ENCODE peak calls at places on chromosomes 6 and 20, in nine cellular contexts. One of them, this sample, is unnamed.

GRCh38 chr6:49269190-49269589 is 193.9 kb downstream of the MMUT start:
- DNase-seq in ovary: no peak
- DNase-seq in spleen: no peak
- DNase-seq in uterus: no peak
- DNase-seq in stomach: no peak
- DNase-seq in HCT116: no peak
- DNase-seq in Peyer's patch: no peak
- DNase-seq in A549: no peak
- DNase-seq in body of pancreas: no peak
- DNase-seq in this sample: no peak

GRCh38 chr6:107292570-107293285 is 166.6 kb downstream of the PDSS2 start:
- DNase-seq in ovary: no peak
- DNase-seq in spleen: no peak
- DNase-seq in uterus: no peak
- DNase-seq in stomach: no peak
- DNase-seq in HCT116: no peak
- DNase-seq in Peyer's patch: no peak
- DNase-seq in A549: no peak
- DNase-seq in body of pancreas: no peak
- DNase-seq in this sample: no peak

GRCh38 chr6:150150821-150151646 is 8.2 kb downstream of the PPP1R14C start:
- DNase-seq in ovary: no peak
- DNase-seq in spleen: no peak
- DNase-seq in uterus: no peak
- DNase-seq in stomach: no peak
- DNase-seq in HCT116: no peak
- DNase-seq in Peyer's patch: no peak
- DNase-seq in A549: no peak
- DNase-seq in body of pancreas: no peak
- DNase-seq in this sample: peak

GRCh38 chr6:56040875-56041274 is 165.5 kb upstream of the BMP5 start:
- DNase-seq in ovary: no peak
- DNase-seq in spleen: no peak
- DNase-seq in uterus: no peak
- DNase-seq in stomach: no peak
- DNase-seq in HCT116: no peak
- DNase-seq in Peyer's patch: no peak
- DNase-seq in A549: no peak
- DNase-seq in body of pancreas: no peak
- DNase-seq in this sample: no peak

GRCh38 chr20:38167466-38167850 is 2.4 kb upstream of the TGM2 start:
- DNase-seq in ovary: no peak
- DNase-seq in spleen: no peak
- DNase-seq in uterus: no peak
- DNase-seq in stomach: no peak
- DNase-seq in HCT116: no peak
- DNase-seq in Peyer's patch: no peak
- DNase-seq in A549: no peak
- DNase-seq in body of pancreas: no peak
- DNase-seq in this sample: no peak

GRCh38 chr20:18252597-18253451 is 35.5 kb upstream of the ZNF133 start:
- DNase-seq in ovary: no peak
- DNase-seq in spleen: no peak
- DNase-seq in uterus: no peak
- DNase-seq in stomach: no peak
- DNase-seq in HCT116: peak
- DNase-seq in Peyer's patch: no peak
- DNase-seq in A549: peak
- DNase-seq in body of pancreas: no peak
- DNase-seq in this sample: no peak

GRCh38 chr6:156396791-156397418 is 380.3 kb upstream of the ARID1B start:
- DNase-seq in ovary: no peak
- DNase-seq in spleen: peak
- DNase-seq in uterus: no peak
- DNase-seq in stomach: no peak
- DNase-seq in HCT116: no peak
- DNase-seq in Peyer's patch: no peak
- DNase-seq in A549: no peak
- DNase-seq in body of pancreas: no peak
- DNase-seq in this sample: no peak

GRCh38 chr6:3247255-3248146 is 11.2 kb upstream of the PSMG4 start:
- DNase-seq in ovary: peak
- DNase-seq in spleen: no peak
- DNase-seq in uterus: peak
- DNase-seq in stomach: peak
- DNase-seq in HCT116: no peak
- DNase-seq in Peyer's patch: peak
- DNase-seq in A549: peak
- DNase-seq in body of pancreas: peak
- DNase-seq in this sample: peak

GRCh38 chr20:6515261-6515660 is 252.2 kb upstream of the BMP2 start:
- DNase-seq in ovary: no peak
- DNase-seq in spleen: no peak
- DNase-seq in uterus: no peak
- DNase-seq in stomach: no peak
- DNase-seq in HCT116: no peak
- DNase-seq in Peyer's patch: no peak
- DNase-seq in A549: no peak
- DNase-seq in body of pancreas: no peak
- DNase-seq in this sample: no peak

GRCh38 chr20:63015665-63016361 is 9.0 kb upstream of the BHLHE23 start:
- DNase-seq in ovary: no peak
- DNase-seq in spleen: peak
- DNase-seq in uterus: no peak
- DNase-seq in stomach: no peak
- DNase-seq in HCT116: no peak
- DNase-seq in Peyer's patch: no peak
- DNase-seq in A549: no peak
- DNase-seq in body of pancreas: no peak
- DNase-seq in this sample: no peak
- TF ChIP-seq POLR2A in ovary: no peak
- TF ChIP-seq POLR2A in spleen: no peak
- TF ChIP-seq POLR2A in uterus: no peak
- TF ChIP-seq POLR2A in stomach: no peak
- TF ChIP-seq POLR2A in HCT116: no peak
- TF ChIP-seq POLR2A in Peyer's patch: no peak
- TF ChIP-seq POLR2A in A549: no peak
- TF ChIP-seq POLR2A in body of pancreas: no peak
- TF ChIP-seq POLR2A in this sample: no peak

GRCh38 chr6:32154514-32155161 is 697 bp downstream of the PPT2 start:
- DNase-seq in ovary: peak
- DNase-seq in spleen: peak
- DNase-seq in uterus: peak
- DNase-seq in stomach: peak
- DNase-seq in HCT116: peak
- DNase-seq in Peyer's patch: peak
- DNase-seq in A549: peak
- DNase-seq in body of pancreas: peak
- DNase-seq in this sample: peak

GRCh38 chr6:32152414-32153251 is 894 bp upstream of the PRRT1 start:
- DNase-seq in ovary: peak
- DNase-seq in spleen: no peak
- DNase-seq in uterus: no peak
- DNase-seq in stomach: peak
- DNase-seq in HCT116: no peak
- DNase-seq in Peyer's patch: no peak
- DNase-seq in A549: no peak
- DNase-seq in body of pancreas: no peak
- DNase-seq in this sample: no peak

GRCh38 chr6:32151885-32152311 is at the start of gene PRRT1:
- DNase-seq in ovary: peak
- DNase-seq in spleen: no peak
- DNase-seq in uterus: no peak
- DNase-seq in stomach: no peak
- DNase-seq in HCT116: no peak
- DNase-seq in Peyer's patch: no peak
- DNase-seq in A549: no peak
- DNase-seq in body of pancreas: no peak
- DNase-seq in this sample: no peak

GRCh38 chr6:32153835-32154513 is at the start of gene PPT2:
- DNase-seq in ovary: peak
- DNase-seq in spleen: peak
- DNase-seq in uterus: peak
- DNase-seq in stomach: peak
- DNase-seq in HCT116: peak
- DNase-seq in Peyer's patch: peak
- DNase-seq in A549: peak
- DNase-seq in body of pancreas: peak
- DNase-seq in this sample: peak

DNA sequence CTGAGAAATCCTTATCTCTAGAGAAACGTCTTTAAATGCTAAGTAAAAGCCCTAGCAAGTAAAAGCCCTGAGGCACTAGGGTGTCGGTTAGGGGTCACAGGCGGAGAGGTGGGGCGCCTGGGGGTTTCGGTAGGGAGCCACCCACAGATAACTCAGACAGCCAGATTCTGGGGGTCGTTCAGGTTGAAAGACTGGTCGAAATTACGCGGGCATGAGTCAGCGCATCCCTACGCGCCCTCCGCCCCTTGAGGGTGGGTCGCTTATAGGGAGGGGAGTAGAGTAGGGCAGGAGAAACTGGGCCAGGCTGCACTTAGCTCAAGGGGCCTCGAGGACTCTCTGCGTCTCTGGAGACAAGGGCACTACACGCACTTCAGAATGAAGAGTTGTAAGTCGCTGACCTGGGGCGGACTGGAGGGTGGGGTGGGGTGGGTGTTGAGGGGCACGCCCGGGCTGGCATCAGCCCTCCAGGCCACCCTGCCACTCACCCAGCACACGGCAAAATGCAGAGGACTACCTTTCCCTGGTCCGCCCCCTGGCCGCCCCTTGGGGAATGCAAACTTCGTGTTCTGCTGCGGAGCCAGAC is 598 bp upstream of the PPT2 start:
- DNase-seq in ovary: peak
- DNase-seq in spleen: peak
- DNase-seq in uterus: peak
- DNase-seq in stomach: peak
- DNase-seq in HCT116: no peak
- DNase-seq in Peyer's patch: peak
- DNase-seq in A549: peak
- DNase-seq in body of pancreas: no peak
- DNase-seq in this sample: no peak
- TF ChIP-seq POLR2A in ovary: no peak
- TF ChIP-seq POLR2A in spleen: no peak
- TF ChIP-seq POLR2A in uterus: no peak
- TF ChIP-seq POLR2A in stomach: no peak
- TF ChIP-seq POLR2A in HCT116: peak
- TF ChIP-seq POLR2A in Peyer's patch: no peak
- TF ChIP-seq POLR2A in A549: no peak
- TF ChIP-seq POLR2A in body of pancreas: no peak
- TF ChIP-seq POLR2A in this sample: no peak

GRCh38 chr20:45646898-45647297 is 15.8 kb upstream of the WFDC9 start:
- DNase-seq in ovary: no peak
- DNase-seq in spleen: no peak
- DNase-seq in uterus: no peak
- DNase-seq in stomach: no peak
- DNase-seq in HCT116: no peak
- DNase-seq in Peyer's patch: no peak
- DNase-seq in A549: no peak
- DNase-seq in body of pancreas: no peak
- DNase-seq in this sample: no peak
- TF ChIP-seq POLR2A in ovary: no peak
- TF ChIP-seq POLR2A in spleen: no peak
- TF ChIP-seq POLR2A in uterus: no peak
- TF ChIP-seq POLR2A in stomach: no peak
- TF ChIP-seq POLR2A in HCT116: no peak
- TF ChIP-seq POLR2A in Peyer's patch: no peak
- TF ChIP-seq POLR2A in A549: no peak
- TF ChIP-seq POLR2A in body of pancreas: no peak
- TF ChIP-seq POLR2A in this sample: no peak

GRCh38 chr20:56469077-56469449 is 636 bp downstream of the RTF2 start:
- DNase-seq in ovary: no peak
- DNase-seq in spleen: no peak
- DNase-seq in uterus: no peak
- DNase-seq in stomach: no peak
- DNase-seq in HCT116: no peak
- DNase-seq in Peyer's patch: no peak
- DNase-seq in A549: no peak
- DNase-seq in body of pancreas: no peak
- DNase-seq in this sample: no peak
- TF ChIP-seq POLR2A in ovary: no peak
- TF ChIP-seq POLR2A in spleen: no peak
- TF ChIP-seq POLR2A in uterus: no peak
- TF ChIP-seq POLR2A in stomach: no peak
- TF ChIP-seq POLR2A in HCT116: no peak
- TF ChIP-seq POLR2A in Peyer's patch: no peak
- TF ChIP-seq POLR2A in A549: no peak
- TF ChIP-seq POLR2A in body of pancreas: no peak
- TF ChIP-seq POLR2A in this sample: no peak

DNA sequence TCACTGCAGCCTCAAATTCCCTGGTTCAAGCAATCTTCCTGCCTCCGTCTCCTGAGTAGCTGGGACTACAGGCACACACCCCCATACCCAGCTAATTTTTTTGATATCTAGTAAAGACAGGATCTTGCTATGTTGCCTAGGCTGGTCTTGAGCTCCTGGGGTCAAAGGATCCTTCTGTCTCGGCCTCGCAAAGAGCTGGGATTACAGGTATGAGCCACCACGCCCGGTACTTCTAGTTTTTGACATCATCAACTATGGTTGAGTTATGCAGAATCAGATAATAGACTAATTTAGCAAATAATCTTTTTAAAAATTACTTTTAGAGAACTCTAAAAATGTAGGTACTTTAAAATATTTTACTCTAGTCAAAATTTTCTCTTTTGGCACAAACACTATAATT is 166.2 kb downstream of the SOX4 start:
- DNase-seq in ovary: no peak
- DNase-seq in spleen: no peak
- DNase-seq in uterus: no peak
- DNase-seq in stomach: no peak
- DNase-seq in HCT116: no peak
- DNase-seq in Peyer's patch: no peak
- DNase-seq in A549: no peak
- DNase-seq in body of pancreas: no peak
- DNase-seq in this sample: no peak
- TF ChIP-seq POLR2A in ovary: no peak
- TF ChIP-seq POLR2A in spleen: no peak
- TF ChIP-seq POLR2A in uterus: no peak
- TF ChIP-seq POLR2A in stomach: no peak
- TF ChIP-seq POLR2A in HCT116: no peak
- TF ChIP-seq POLR2A in Peyer's patch: no peak
- TF ChIP-seq POLR2A in A549: no peak
- TF ChIP-seq POLR2A in body of pancreas: no peak
- TF ChIP-seq POLR2A in this sample: no peak

DNA sequence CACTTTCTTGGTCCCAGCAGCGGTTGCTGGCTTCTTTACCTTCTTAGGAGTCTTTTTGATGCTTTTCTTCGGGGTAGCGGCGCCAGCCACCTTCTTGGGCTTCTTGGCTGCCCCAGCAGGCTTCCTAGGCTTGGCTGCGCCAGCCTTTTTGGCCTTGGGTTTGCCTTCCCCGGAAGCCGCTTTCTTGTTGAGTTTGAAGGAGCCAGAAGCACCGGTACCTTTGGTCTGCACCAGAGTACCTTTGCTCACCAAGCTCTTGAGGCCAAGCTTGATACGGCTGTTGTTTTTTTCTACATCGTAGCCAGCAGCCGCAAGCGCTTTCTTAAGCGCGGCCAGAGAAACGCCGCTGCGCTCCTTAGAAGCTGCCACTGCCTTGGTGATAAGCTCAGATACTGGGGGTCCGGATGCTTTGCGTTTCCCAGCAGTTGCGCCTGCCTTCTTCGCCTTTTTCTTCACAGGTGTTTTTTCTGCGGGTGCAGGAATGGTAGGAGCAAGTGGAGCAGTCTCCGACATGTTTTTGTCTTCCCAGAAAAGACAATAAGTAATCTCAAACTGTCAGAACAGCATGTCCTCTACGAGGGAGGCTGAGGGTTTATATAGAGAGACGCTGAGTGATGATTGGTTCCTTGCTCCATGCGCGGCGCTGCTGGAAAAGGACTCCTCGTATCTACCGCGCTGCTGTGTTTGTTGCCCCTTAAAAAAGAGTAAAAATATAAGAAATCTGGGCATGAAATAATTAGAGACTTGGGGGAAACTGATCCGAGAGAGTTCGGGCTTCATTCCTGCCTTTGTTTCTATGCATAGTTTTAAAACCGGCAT is 130.4 kb upstream of the BTN3A2 start:
- DNase-seq in ovary: no peak
- DNase-seq in spleen: peak
- DNase-seq in uterus: peak
- DNase-seq in stomach: peak
- DNase-seq in HCT116: no peak
- DNase-seq in Peyer's patch: peak
- DNase-seq in A549: peak
- DNase-seq in body of pancreas: no peak
- DNase-seq in this sample: peak
- TF ChIP-seq POLR2A in ovary: peak
- TF ChIP-seq POLR2A in spleen: peak
- TF ChIP-seq POLR2A in uterus: peak
- TF ChIP-seq POLR2A in stomach: peak
- TF ChIP-seq POLR2A in HCT116: no peak
- TF ChIP-seq POLR2A in Peyer's patch: peak
- TF ChIP-seq POLR2A in A549: peak
- TF ChIP-seq POLR2A in body of pancreas: peak
- TF ChIP-seq POLR2A in this sample: peak